ENCODE peak calls at places on chromosomes 16 and 17, in nine cellular contexts. One of them, this sample, is unnamed.

GRCh38 chr16:30921748-30922419 is 1.5 kb upstream of the FBXL19 start:
- DNase-seq in neural progenitor cell: peak
- DNase-seq in T-cell: peak
- DNase-seq in stimulated activated CD8-positive, alpha-beta memory T cell treated with anti-CD3 and anti-CD28 coated beads, Interleukin-7, amount 100 ng/mL, for 1 hour: peak
- DNase-seq in amygdala: peak
- DNase-seq in esophagus squamous epithelium: peak
- DNase-seq in NCI-H1436: peak
- DNase-seq in NCI-H774: peak
- DNase-seq in posterior cingulate gyrus: peak
- DNase-seq in this sample: peak

GRCh38 chr17:21113106-21113690 is 13.6 kb upstream of the DHRS7B start:
- DNase-seq in stimulated activated CD8-positive, alpha-beta memory T cell treated with anti-CD3 and anti-CD28 coated beads, Interleukin-7, amount 100 ng/mL, for 1 hour: no peak
- DNase-seq in T-cell: no peak
- DNase-seq in NCI-H1436: no peak
- DNase-seq in posterior cingulate gyrus: no peak
- DNase-seq in amygdala: no peak
- DNase-seq in NCI-H774: no peak
- DNase-seq in esophagus squamous epithelium: no peak
- DNase-seq in neural progenitor cell: no peak
- DNase-seq in this sample: no peak

GRCh38 chr16:55701442-55702319 is 45.9 kb downstream of the SLC6A2 start:
- DNase-seq in T-cell: peak
- DNase-seq in amygdala: no peak
- DNase-seq in stimulated activated CD8-positive, alpha-beta memory T cell treated with anti-CD3 and anti-CD28 coated beads, Interleukin-7, amount 100 ng/mL, for 1 hour: no peak
- DNase-seq in posterior cingulate gyrus: no peak
- DNase-seq in NCI-H1436: peak
- DNase-seq in esophagus squamous epithelium: no peak
- DNase-seq in NCI-H774: peak
- DNase-seq in neural progenitor cell: peak
- DNase-seq in this sample: peak

GRCh38 chr16:25177831-25178688 is 38.7 kb upstream of the AQP8 start:
- DNase-seq in T-cell: no peak
- DNase-seq in amygdala: no peak
- DNase-seq in neural progenitor cell: no peak
- DNase-seq in esophagus squamous epithelium: no peak
- DNase-seq in posterior cingulate gyrus: no peak
- DNase-seq in stimulated activated CD8-positive, alpha-beta memory T cell treated with anti-CD3 and anti-CD28 coated beads, Interleukin-7, amount 100 ng/mL, for 1 hour: no peak
- DNase-seq in NCI-H1436: no peak
- DNase-seq in NCI-H774: no peak
- DNase-seq in this sample: no peak

GRCh38 chr17:47855737-47856136 is 4.8 kb upstream of the SP6 start:
- DNase-seq in neural progenitor cell: no peak
- DNase-seq in esophagus squamous epithelium: no peak
- DNase-seq in posterior cingulate gyrus: no peak
- DNase-seq in NCI-H1436: no peak
- DNase-seq in amygdala: no peak
- DNase-seq in T-cell: no peak
- DNase-seq in NCI-H774: no peak
- DNase-seq in stimulated activated CD8-positive, alpha-beta memory T cell treated with anti-CD3 and anti-CD28 coated beads, Interleukin-7, amount 100 ng/mL, for 1 hour: no peak
- DNase-seq in this sample: no peak

GRCh38 chr17:20706752-20707372 is 127.3 kb downstream of the CDRT15L2 start:
- DNase-seq in T-cell: no peak
- DNase-seq in esophagus squamous epithelium: no peak
- DNase-seq in stimulated activated CD8-positive, alpha-beta memory T cell treated with anti-CD3 and anti-CD28 coated beads, Interleukin-7, amount 100 ng/mL, for 1 hour: no peak
- DNase-seq in amygdala: no peak
- DNase-seq in NCI-H1436: peak
- DNase-seq in posterior cingulate gyrus: no peak
- DNase-seq in neural progenitor cell: no peak
- DNase-seq in NCI-H774: no peak
- DNase-seq in this sample: no peak

GRCh38 chr16:79772028-79772427 is 171.5 kb upstream of the MAF start:
- DNase-seq in stimulated activated CD8-positive, alpha-beta memory T cell treated with anti-CD3 and anti-CD28 coated beads, Interleukin-7, amount 100 ng/mL, for 1 hour: no peak
- DNase-seq in esophagus squamous epithelium: no peak
- DNase-seq in posterior cingulate gyrus: no peak
- DNase-seq in T-cell: no peak
- DNase-seq in NCI-H1436: no peak
- DNase-seq in NCI-H774: no peak
- DNase-seq in neural progenitor cell: no peak
- DNase-seq in amygdala: no peak
- DNase-seq in this sample: no peak

GRCh38 chr17:40552806-40553693 is 12.2 kb downstream of the CCR7 start:
- DNase-seq in T-cell: no peak
- DNase-seq in amygdala: no peak
- DNase-seq in NCI-H1436: no peak
- DNase-seq in stimulated activated CD8-positive, alpha-beta memory T cell treated with anti-CD3 and anti-CD28 coated beads, Interleukin-7, amount 100 ng/mL, for 1 hour: no peak
- DNase-seq in neural progenitor cell: no peak
- DNase-seq in NCI-H774: no peak
- DNase-seq in esophagus squamous epithelium: no peak
- DNase-seq in posterior cingulate gyrus: no peak
- DNase-seq in this sample: no peak

GRCh38 chr17:6492892-6493674 is 48.8 kb downstream of the PIMREG start:
- DNase-seq in posterior cingulate gyrus: no peak
- DNase-seq in esophagus squamous epithelium: no peak
- DNase-seq in NCI-H1436: no peak
- DNase-seq in NCI-H774: no peak
- DNase-seq in stimulated activated CD8-positive, alpha-beta memory T cell treated with anti-CD3 and anti-CD28 coated beads, Interleukin-7, amount 100 ng/mL, for 1 hour: no peak
- DNase-seq in neural progenitor cell: no peak
- DNase-seq in T-cell: no peak
- DNase-seq in amygdala: no peak
- DNase-seq in this sample: no peak

GRCh38 chr17:40510328-40510648 is 8.9 kb upstream of the TNS4 start:
- DNase-seq in NCI-H774: no peak
- DNase-seq in neural progenitor cell: no peak
- DNase-seq in esophagus squamous epithelium: no peak
- DNase-seq in T-cell: no peak
- DNase-seq in posterior cingulate gyrus: no peak
- DNase-seq in amygdala: no peak
- DNase-seq in NCI-H1436: no peak
- DNase-seq in stimulated activated CD8-positive, alpha-beta memory T cell treated with anti-CD3 and anti-CD28 coated beads, Interleukin-7, amount 100 ng/mL, for 1 hour: no peak
- DNase-seq in this sample: no peak

GRCh38 chr17:31740611-31741082 is 118.4 kb downstream of the COPRS start:
- DNase-seq in stimulated activated CD8-positive, alpha-beta memory T cell treated with anti-CD3 and anti-CD28 coated beads, Interleukin-7, amount 100 ng/mL, for 1 hour: no peak
- DNase-seq in posterior cingulate gyrus: no peak
- DNase-seq in neural progenitor cell: no peak
- DNase-seq in esophagus squamous epithelium: no peak
- DNase-seq in T-cell: no peak
- DNase-seq in NCI-H1436: no peak
- DNase-seq in NCI-H774: no peak
- DNase-seq in amygdala: no peak
- DNase-seq in this sample: no peak

GRCh38 chr16:81486555-81487061 is 42.0 kb downstream of the CMIP start:
- DNase-seq in NCI-H1436: no peak
- DNase-seq in amygdala: no peak
- DNase-seq in esophagus squamous epithelium: no peak
- DNase-seq in NCI-H774: no peak
- DNase-seq in neural progenitor cell: no peak
- DNase-seq in posterior cingulate gyrus: no peak
- DNase-seq in stimulated activated CD8-positive, alpha-beta memory T cell treated with anti-CD3 and anti-CD28 coated beads, Interleukin-7, amount 100 ng/mL, for 1 hour: no peak
- DNase-seq in T-cell: no peak
- DNase-seq in this sample: no peak

GRCh38 chr16:1460602-1461138 is 14.2 kb downstream of the CLCN7 start:
- DNase-seq in NCI-H1436: no peak
- DNase-seq in NCI-H774: no peak
- DNase-seq in stimulated activated CD8-positive, alpha-beta memory T cell treated with anti-CD3 and anti-CD28 coated beads, Interleukin-7, amount 100 ng/mL, for 1 hour: no peak
- DNase-seq in neural progenitor cell: no peak
- DNase-seq in esophagus squamous epithelium: no peak
- DNase-seq in T-cell: no peak
- DNase-seq in posterior cingulate gyrus: no peak
- DNase-seq in amygdala: no peak
- DNase-seq in this sample: no peak

GRCh38 chr16:82181456-82182185 is 11.6 kb upstream of the MPHOSPH6 start:
- DNase-seq in NCI-H774: peak
- DNase-seq in NCI-H1436: peak
- DNase-seq in neural progenitor cell: no peak
- DNase-seq in stimulated activated CD8-positive, alpha-beta memory T cell treated with anti-CD3 and anti-CD28 coated beads, Interleukin-7, amount 100 ng/mL, for 1 hour: no peak
- DNase-seq in amygdala: no peak
- DNase-seq in posterior cingulate gyrus: no peak
- DNase-seq in esophagus squamous epithelium: no peak
- DNase-seq in T-cell: no peak
- DNase-seq in this sample: peak

GRCh38 chr16:4525634-4526277 is 12.8 kb downstream of the CDIP1 start:
- DNase-seq in posterior cingulate gyrus: no peak
- DNase-seq in stimulated activated CD8-positive, alpha-beta memory T cell treated with anti-CD3 and anti-CD28 coated beads, Interleukin-7, amount 100 ng/mL, for 1 hour: no peak
- DNase-seq in neural progenitor cell: no peak
- DNase-seq in esophagus squamous epithelium: no peak
- DNase-seq in NCI-H774: no peak
- DNase-seq in T-cell: no peak
- DNase-seq in amygdala: no peak
- DNase-seq in NCI-H1436: no peak
- DNase-seq in this sample: no peak

GRCh38 chr17:57603978-57604377 is 141.1 kb downstream of the CCDC182 start:
- DNase-seq in NCI-H1436: peak
- DNase-seq in stimulated activated CD8-positive, alpha-beta memory T cell treated with anti-CD3 and anti-CD28 coated beads, Interleukin-7, amount 100 ng/mL, for 1 hour: peak
- DNase-seq in T-cell: peak
- DNase-seq in posterior cingulate gyrus: no peak
- DNase-seq in NCI-H774: no peak
- DNase-seq in esophagus squamous epithelium: no peak
- DNase-seq in amygdala: no peak
- DNase-seq in neural progenitor cell: no peak
- DNase-seq in this sample: peak

GRCh38 chr17:35101725-35102124 is 17.9 kb downstream of the RAD51D start:
- DNase-seq in esophagus squamous epithelium: no peak
- DNase-seq in stimulated activated CD8-positive, alpha-beta memory T cell treated with anti-CD3 and anti-CD28 coated beads, Interleukin-7, amount 100 ng/mL, for 1 hour: no peak
- DNase-seq in posterior cingulate gyrus: no peak
- DNase-seq in neural progenitor cell: no peak
- DNase-seq in T-cell: no peak
- DNase-seq in NCI-H774: no peak
- DNase-seq in NCI-H1436: no peak
- DNase-seq in amygdala: no peak
- DNase-seq in this sample: no peak

GRCh38 chr17:43713494-43714162 is 45.0 kb downstream of the SOST start:
- DNase-seq in NCI-H774: no peak
- DNase-seq in neural progenitor cell: peak
- DNase-seq in stimulated activated CD8-positive, alpha-beta memory T cell treated with anti-CD3 and anti-CD28 coated beads, Interleukin-7, amount 100 ng/mL, for 1 hour: no peak
- DNase-seq in esophagus squamous epithelium: no peak
- DNase-seq in posterior cingulate gyrus: no peak
- DNase-seq in T-cell: no peak
- DNase-seq in amygdala: no peak
- DNase-seq in NCI-H1436: no peak
- DNase-seq in this sample: no peak

GRCh38 chr16:84178892-84179611 is 7.8 kb downstream of the TAF1C start:
- DNase-seq in neural progenitor cell: no peak
- DNase-seq in amygdala: no peak
- DNase-seq in posterior cingulate gyrus: no peak
- DNase-seq in NCI-H774: no peak
- DNase-seq in T-cell: no peak
- DNase-seq in stimulated activated CD8-positive, alpha-beta memory T cell treated with anti-CD3 and anti-CD28 coated beads, Interleukin-7, amount 100 ng/mL, for 1 hour: no peak
- DNase-seq in NCI-H1436: no peak
- DNase-seq in esophagus squamous epithelium: no peak
- DNase-seq in this sample: no peak

GRCh38 chr17:41428591-41429326 is 4.4 kb upstream of the KRT37 start:
- DNase-seq in amygdala: no peak
- DNase-seq in posterior cingulate gyrus: no peak
- DNase-seq in neural progenitor cell: peak
- DNase-seq in stimulated activated CD8-positive, alpha-beta memory T cell treated with anti-CD3 and anti-CD28 coated beads, Interleukin-7, amount 100 ng/mL, for 1 hour: no peak
- DNase-seq in T-cell: no peak
- DNase-seq in esophagus squamous epithelium: no peak
- DNase-seq in NCI-H1436: no peak
- DNase-seq in NCI-H774: no peak
- DNase-seq in this sample: no peak

GRCh38 chr17:33664116-33664840 is 371.2 kb upstream of the ASIC2 start:
- DNase-seq in esophagus squamous epithelium: no peak
- DNase-seq in T-cell: no peak
- DNase-seq in amygdala: no peak
- DNase-seq in NCI-H1436: no peak
- DNase-seq in NCI-H774: no peak
- DNase-seq in posterior cingulate gyrus: no peak
- DNase-seq in neural progenitor cell: no peak
- DNase-seq in stimulated activated CD8-positive, alpha-beta memory T cell treated with anti-CD3 and anti-CD28 coated beads, Interleukin-7, amount 100 ng/mL, for 1 hour: no peak
- DNase-seq in this sample: no peak

GRCh38 chr17:34443832-34444469 is 80.9 kb upstream of the CCL1 start:
- DNase-seq in NCI-H774: no peak
- DNase-seq in stimulated activated CD8-positive, alpha-beta memory T cell treated with anti-CD3 and anti-CD28 coated beads, Interleukin-7, amount 100 ng/mL, for 1 hour: no peak
- DNase-seq in amygdala: no peak
- DNase-seq in esophagus squamous epithelium: no peak
- DNase-seq in T-cell: no peak
- DNase-seq in neural progenitor cell: peak
- DNase-seq in NCI-H1436: no peak
- DNase-seq in posterior cingulate gyrus: peak
- DNase-seq in this sample: no peak

GRCh38 chr16:14955546-14956231 is 18.4 kb downstream of the NPIPA1 start:
- DNase-seq in neural progenitor cell: no peak
- DNase-seq in T-cell: no peak
- DNase-seq in NCI-H774: no peak
- DNase-seq in posterior cingulate gyrus: no peak
- DNase-seq in amygdala: no peak
- DNase-seq in stimulated activated CD8-positive, alpha-beta memory T cell treated with anti-CD3 and anti-CD28 coated beads, Interleukin-7, amount 100 ng/mL, for 1 hour: no peak
- DNase-seq in esophagus squamous epithelium: no peak
- DNase-seq in NCI-H1436: no peak
- DNase-seq in this sample: no peak

GRCh38 chr17:46009681-46010596 is 10.9 kb downstream of the STH start:
- DNase-seq in NCI-H774: no peak
- DNase-seq in stimulated activated CD8-positive, alpha-beta memory T cell treated with anti-CD3 and anti-CD28 coated beads, Interleukin-7, amount 100 ng/mL, for 1 hour: no peak
- DNase-seq in amygdala: no peak
- DNase-seq in NCI-H1436: no peak
- DNase-seq in neural progenitor cell: no peak
- DNase-seq in esophagus squamous epithelium: no peak
- DNase-seq in posterior cingulate gyrus: no peak
- DNase-seq in T-cell: no peak
- DNase-seq in this sample: no peak

GRCh38 chr17:13931752-13932477 is 137.4 kb upstream of the COX10 start:
- DNase-seq in NCI-H1436: no peak
- DNase-seq in NCI-H774: no peak
- DNase-seq in T-cell: no peak
- DNase-seq in amygdala: no peak
- DNase-seq in esophagus squamous epithelium: peak
- DNase-seq in posterior cingulate gyrus: no peak
- DNase-seq in neural progenitor cell: no peak
- DNase-seq in stimulated activated CD8-positive, alpha-beta memory T cell treated with anti-CD3 and anti-CD28 coated beads, Interleukin-7, amount 100 ng/mL, for 1 hour: no peak
- DNase-seq in this sample: no peak

GRCh38 chr16:50151744-50152143 is 1.4 kb upstream of the TENT4B start:
- DNase-seq in neural progenitor cell: no peak
- DNase-seq in amygdala: no peak
- DNase-seq in posterior cingulate gyrus: no peak
- DNase-seq in T-cell: no peak
- DNase-seq in NCI-H774: no peak
- DNase-seq in NCI-H1436: no peak
- DNase-seq in stimulated activated CD8-positive, alpha-beta memory T cell treated with anti-CD3 and anti-CD28 coated beads, Interleukin-7, amount 100 ng/mL, for 1 hour: no peak
- DNase-seq in esophagus squamous epithelium: no peak
- DNase-seq in this sample: no peak

GRCh38 chr16:89430436-89431157 is 59.8 kb downstream of the ANKRD11 start:
- DNase-seq in amygdala: no peak
- DNase-seq in NCI-H1436: no peak
- DNase-seq in posterior cingulate gyrus: no peak
- DNase-seq in stimulated activated CD8-positive, alpha-beta memory T cell treated with anti-CD3 and anti-CD28 coated beads, Interleukin-7, amount 100 ng/mL, for 1 hour: no peak
- DNase-seq in T-cell: no peak
- DNase-seq in esophagus squamous epithelium: no peak
- DNase-seq in NCI-H774: no peak
- DNase-seq in neural progenitor cell: no peak
- DNase-seq in this sample: peak

GRCh38 chr17:54172654-54173316 is 350.1 kb downstream of the KIF2B start:
- DNase-seq in posterior cingulate gyrus: peak
- DNase-seq in stimulated activated CD8-positive, alpha-beta memory T cell treated with anti-CD3 and anti-CD28 coated beads, Interleukin-7, amount 100 ng/mL, for 1 hour: no peak
- DNase-seq in NCI-H774: no peak
- DNase-seq in esophagus squamous epithelium: no peak
- DNase-seq in T-cell: no peak
- DNase-seq in neural progenitor cell: peak
- DNase-seq in NCI-H1436: no peak
- DNase-seq in amygdala: no peak
- DNase-seq in this sample: no peak

GRCh38 chr16:17408955-17409441 is 61.8 kb downstream of the XYLT1 start:
- DNase-seq in neural progenitor cell: no peak
- DNase-seq in stimulated activated CD8-positive, alpha-beta memory T cell treated with anti-CD3 and anti-CD28 coated beads, Interleukin-7, amount 100 ng/mL, for 1 hour: no peak
- DNase-seq in esophagus squamous epithelium: no peak
- DNase-seq in NCI-H774: no peak
- DNase-seq in T-cell: no peak
- DNase-seq in amygdala: no peak
- DNase-seq in NCI-H1436: no peak
- DNase-seq in posterior cingulate gyrus: no peak
- DNase-seq in this sample: no peak

GRCh38 chr17:602436-602835 is 112.2 kb downstream of the VPS53 start:
- DNase-seq in NCI-H774: no peak
- DNase-seq in amygdala: no peak
- DNase-seq in stimulated activated CD8-positive, alpha-beta memory T cell treated with anti-CD3 and anti-CD28 coated beads, Interleukin-7, amount 100 ng/mL, for 1 hour: no peak
- DNase-seq in posterior cingulate gyrus: no peak
- DNase-seq in neural progenitor cell: no peak
- DNase-seq in T-cell: no peak
- DNase-seq in NCI-H1436: no peak
- DNase-seq in esophagus squamous epithelium: no peak
- DNase-seq in this sample: no peak

GRCh38 chr17:68456529-68457167 is 648 bp downstream of the WIPI1 start:
- DNase-seq in posterior cingulate gyrus: peak
- DNase-seq in NCI-H774: peak
- DNase-seq in neural progenitor cell: peak
- DNase-seq in T-cell: no peak
- DNase-seq in NCI-H1436: no peak
- DNase-seq in stimulated activated CD8-positive, alpha-beta memory T cell treated with anti-CD3 and anti-CD28 coated beads, Interleukin-7, amount 100 ng/mL, for 1 hour: no peak
- DNase-seq in amygdala: peak
- DNase-seq in esophagus squamous epithelium: no peak
- DNase-seq in this sample: peak